ENCODE peak calls at places on chromosomes 11 and 22, in seven cellular contexts. X is T-helper 9 cell; E is HEK293T; A is HS-5; K is stimulated activated naive CD4-positive, alpha-beta T cell; Z is heart left ventricle; R is T-helper 17 cell. Y is an unnamed sample.

GRCh38 chr22:25630446-25630845 is 66.0 kb downstream of the GRK3 start:
- DNase-seq in K (no peak), A (no peak), R (no peak), E (no peak), X (no peak), Z (no peak), Y (no peak)

GRCh38 chr22:46843691-46844297 is 81.3 kb downstream of the TBC1D22A start:
- DNase-seq in R (no peak), A (no peak), E (no peak), K (no peak), X (no peak), Z (no peak), Y (no peak)

GRCh38 chr11:120168108-120168959 is 30.4 kb upstream of the TRIM29 start:
- DNase-seq in X (no peak), A (no peak), Z (no peak), R (no peak), K (no peak), E (peak; percentile 3), Y (peak; percentile 28)

GRCh38 chr11:117825538-117826359 is 1.2 kb upstream of the FXYD2 start:
- DNase-seq in R (no peak), E (no peak), X (no peak), A (no peak), Z (peak; percentile 14), K (no peak), Y (no peak)

GRCh38 chr11:128397362-128397761 is 190.0 kb downstream of the ETS1 start:
- DNase-seq in X (no peak), Z (no peak), R (no peak), A (no peak), E (no peak), K (no peak), Y (no peak)

GRCh38 chr22:44516841-44517240 is 18.8 kb upstream of the RTL6 start:
- DNase-seq in A (no peak), Z (no peak), R (no peak), E (no peak), X (no peak), K (no peak), Y (no peak)

GRCh38 chr11:27227744-27228143 is 135.3 kb downstream of the CCDC34 start:
- DNase-seq in A (no peak), E (no peak), Z (no peak), R (no peak), X (no peak), K (no peak), Y (no peak)

GRCh38 chr11:67006029-67006884 is 16.7 kb upstream of the SYT12 start:
- DNase-seq in R (no peak), A (no peak), K (no peak), E (peak; percentile 73), X (no peak), Z (peak; percentile 62), Y (peak; percentile 56)

GRCh38 chr22:36348760-36349159 is 39.0 kb downstream of the MYH9 start:
- DNase-seq in A (no peak), E (no peak), R (no peak), K (peak; percentile 30), Z (no peak), X (no peak), Y (no peak)

Y was measured in left ventricle myocardium superior.